ENCODE peak calls at places on chromosomes 13 and 19, in ten cellular contexts. R is GM23248; Z is right lobe of liver; P is fibroblast of lung; O is aorta; D is left ventricle myocardium inferior; B is SK-N-MC; I is lower lobe of right lung; X is pancreas; A is CD8-positive, alpha-beta memory T cell. J is an unnamed sample. For H3K36me3 and H3K9me3, the result is how much of the 10 kb centered on the place peaks cover.

GRCh38 chr13:32216281-32216680 is 98.9 kb downstream of the ZAR1L start:
- DNase-seq in B (no peak), O (no peak), I (no peak), Z (no peak), A (no peak), R (no peak), P (no peak), X (no peak), D (no peak), J (no peak)

GRCh38 chr13:34044660-34045080 is 226.7 kb downstream of the RFC3 start:
- DNase-seq in B (no peak), X (no peak), Z (no peak), R (peak), I (no peak), D (no peak), O (no peak), A (no peak), P (peak), J (no peak)

GRCh38 chr13:46160474-46161066 is 21.4 kb downstream of the LCP1 start:
- DNase-seq in P (peak), R (peak), Z (no peak), D (no peak), B (peak), A (no peak), X (no peak), O (no peak), I (no peak), J (peak)

GRCh38 chr19:42362891-42363440 is 27.1 kb downstream of the CNFN start:
- DNase-seq in O (no peak), D (no peak), Z (no peak), A (no peak), R (no peak), X (no peak), P (no peak), I (no peak), B (no peak), J (no peak)

GRCh38 chr19:38977445-38978314 is 2.1 kb upstream of the FBXO17 start:
- DNase-seq in X (no peak), B (no peak), D (no peak), Z (no peak), O (no peak), I (no peak), R (peak), A (no peak), P (peak), J (no peak)

GRCh38 chr19:30316560-30317106 is 55.6 kb upstream of the ZNF536 start:
- DNase-seq in O (no peak), R (no peak), X (no peak), D (no peak), I (no peak), A (no peak), B (no peak), P (no peak), Z (no peak), J (no peak)

GRCh38 chr19:17282488-17283256 is 971 bp downstream of the ANKLE1 start:
- DNase-seq in R (peak), P (peak), D (peak), O (peak), I (peak), X (peak), B (no peak), A (peak), Z (peak), J (no peak)

GRCh38 chr19:3369337-3370213 is 3.2 kb downstream of the NFIC start:
- DNase-seq in A (no peak), R (peak), P (peak), B (no peak), X (peak), Z (no peak), D (peak), I (peak), O (peak), J (no peak)

GRCh38 chr13:41494202-41494601 is 36.9 kb downstream of the RGCC start:
- DNase-seq in R (no peak), Z (no peak), X (no peak), P (no peak), A (no peak), B (no peak), I (no peak), O (peak), D (peak), J (no peak)

GRCh38 chr19:33297401-33298145 is 4.8 kb downstream of the CEBPA start:
- DNase-seq in O (no peak), P (no peak), D (no peak), X (no peak), A (no peak), I (no peak), Z (peak), B (no peak), R (no peak), J (no peak)

GRCh38 chr13:65597839-65598818 is 1632.0 kb downstream of the PCDH9 start:
- DNase-seq in D (no peak), P (peak), A (no peak), Z (no peak), X (no peak), R (peak), B (no peak), I (no peak), O (no peak), J (no peak)

GRCh38 chr13:69319659-69320058 is 788.0 kb upstream of the ATXN8OS start:
- DNase-seq in X (no peak), D (no peak), R (no peak), Z (no peak), O (no peak), B (no peak), A (no peak), P (peak), I (no peak), J (no peak)

GRCh38 chr19:10961073-10961762 is 388 bp downstream of the SMARCA4 start:
- DNase-seq in O (peak), P (peak), B (no peak), I (peak), A (no peak), R (peak), D (peak), X (peak), Z (no peak), J (no peak)

GRCh38 chr19:1538978-1539377 is 15.1 kb downstream of the PLK5 start:
- DNase-seq in D (no peak), R (no peak), A (no peak), Z (no peak), B (no peak), P (no peak), I (no peak), X (no peak), O (no peak), J (no peak)

DNA sequence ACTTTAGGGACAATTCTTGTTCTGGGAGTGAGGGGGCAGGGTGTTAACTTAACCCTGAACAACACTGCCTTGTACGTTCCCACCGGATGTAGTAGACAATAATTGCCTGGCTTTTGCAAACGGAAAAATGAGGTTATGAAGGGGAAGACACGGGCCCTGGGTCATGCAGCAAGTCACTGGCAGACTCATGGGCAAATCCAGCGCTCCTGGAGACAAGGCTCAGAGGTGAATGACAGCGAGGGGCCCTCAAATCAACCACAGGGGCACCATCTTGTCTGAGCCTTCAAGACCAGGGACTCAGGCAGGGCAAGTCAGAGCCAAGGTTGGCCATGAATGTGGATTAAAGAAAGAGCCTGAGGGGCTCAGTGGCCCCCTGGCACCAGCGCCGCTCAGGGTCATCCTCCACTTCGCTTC is 2.8 kb downstream of the RASA3 start:
- DNase-seq in B (no peak), Z (no peak), R (no peak), X (no peak), O (no peak), P (no peak), A (no peak), D (no peak), I (no peak), J (no peak)
- H3K36me3 ChIP-seq in B (under half), Z (under half), R (under half), X (under half), O (under half), P (under half), A (under half), D (under half), I (under half), J (under half)

GRCh38 chr19:52155596-52156359 is 15.6 kb downstream of the ZNF836 start:
- DNase-seq in R (no peak), P (no peak), X (no peak), D (no peak), A (no peak), Z (no peak), O (no peak), B (no peak), I (no peak), J (no peak)
- H3K9me3 ChIP-seq in R (under half), P (under half), X (under half), D (half or more), A (under half), Z (under half), O (under half), B (under half), I (half or more), J (under half)

GRCh38 chr13:99230991-99231390 is 27.2 kb downstream of the GPR18 start:
- DNase-seq in Z (no peak), R (no peak), P (no peak), X (no peak), I (no peak), D (no peak), A (no peak), O (no peak), B (no peak), J (no peak)

GRCh38 chr13:99227909-99228688 is 27.4 kb downstream of the UBAC2 start:
- DNase-seq in P (no peak), R (no peak), I (no peak), B (no peak), A (no peak), D (no peak), X (no peak), O (no peak), Z (no peak), J (no peak)

GRCh38 chr13:99228737-99229691 is 28.4 kb downstream of the UBAC2 start:
- DNase-seq in B (peak), P (peak), X (no peak), D (no peak), A (no peak), R (peak), Z (no peak), I (no peak), O (no peak), J (no peak)

GRCh38 chr13:99227331-99227900 is 26.8 kb downstream of the UBAC2 start:
- DNase-seq in R (no peak), B (no peak), I (no peak), X (no peak), Z (no peak), D (no peak), P (no peak), O (no peak), A (no peak), J (no peak)

GRCh38 chr13:99231726-99232125 is 26.5 kb downstream of the GPR18 start:
- DNase-seq in R (no peak), X (no peak), D (no peak), I (no peak), B (no peak), Z (no peak), O (no peak), P (no peak), A (no peak), J (no peak)
- H3K27ac ChIP-seq in R (no peak), X (no peak), D (peak), I (no peak), B (no peak), Z (no peak), O (no peak), P (no peak), A (no peak), J (no peak)

GRCh38 chr19:7428651-7429113 is 60.2 kb downstream of the PEX11G start:
- DNase-seq in Z (no peak), A (no peak), P (no peak), I (no peak), B (no peak), X (no peak), D (no peak), O (no peak), R (no peak), J (no peak)

GRCh38 chr19:7421941-7422744 is 66.7 kb downstream of the PEX11G start:
- DNase-seq in Z (no peak), A (no peak), P (no peak), R (no peak), B (no peak), D (no peak), I (no peak), O (no peak), X (no peak), J (no peak)

GRCh38 chr19:7426986-7427385 is 61.8 kb downstream of the PEX11G start:
- DNase-seq in P (no peak), R (no peak), D (no peak), B (no peak), A (peak), I (no peak), X (no peak), Z (no peak), O (no peak), J (no peak)

GRCh38 chr19:7427944-7428343 is 60.9 kb downstream of the PEX11G start:
- DNase-seq in O (no peak), B (no peak), X (no peak), A (no peak), Z (no peak), P (peak), I (no peak), R (no peak), D (no peak), J (no peak)
- H3K36me3 ChIP-seq in O (under half), B (under half), X (under half), A (under half), Z (under half), P (under half), I (under half), R (under half), D (under half), J (under half)

GRCh38 chr19:57687363-57688010 is 5.7 kb downstream of the ZNF551 start:
- DNase-seq in Z (no peak), A (no peak), B (no peak), O (no peak), D (no peak), X (no peak), I (no peak), P (no peak), R (no peak), J (no peak)
- H3K9me3 ChIP-seq in Z (under half), A (half or more), B (half or more), O (half or more), D (half or more), X (under half), I (half or more), P (under half), R (under half), J (under half)

DNA sequence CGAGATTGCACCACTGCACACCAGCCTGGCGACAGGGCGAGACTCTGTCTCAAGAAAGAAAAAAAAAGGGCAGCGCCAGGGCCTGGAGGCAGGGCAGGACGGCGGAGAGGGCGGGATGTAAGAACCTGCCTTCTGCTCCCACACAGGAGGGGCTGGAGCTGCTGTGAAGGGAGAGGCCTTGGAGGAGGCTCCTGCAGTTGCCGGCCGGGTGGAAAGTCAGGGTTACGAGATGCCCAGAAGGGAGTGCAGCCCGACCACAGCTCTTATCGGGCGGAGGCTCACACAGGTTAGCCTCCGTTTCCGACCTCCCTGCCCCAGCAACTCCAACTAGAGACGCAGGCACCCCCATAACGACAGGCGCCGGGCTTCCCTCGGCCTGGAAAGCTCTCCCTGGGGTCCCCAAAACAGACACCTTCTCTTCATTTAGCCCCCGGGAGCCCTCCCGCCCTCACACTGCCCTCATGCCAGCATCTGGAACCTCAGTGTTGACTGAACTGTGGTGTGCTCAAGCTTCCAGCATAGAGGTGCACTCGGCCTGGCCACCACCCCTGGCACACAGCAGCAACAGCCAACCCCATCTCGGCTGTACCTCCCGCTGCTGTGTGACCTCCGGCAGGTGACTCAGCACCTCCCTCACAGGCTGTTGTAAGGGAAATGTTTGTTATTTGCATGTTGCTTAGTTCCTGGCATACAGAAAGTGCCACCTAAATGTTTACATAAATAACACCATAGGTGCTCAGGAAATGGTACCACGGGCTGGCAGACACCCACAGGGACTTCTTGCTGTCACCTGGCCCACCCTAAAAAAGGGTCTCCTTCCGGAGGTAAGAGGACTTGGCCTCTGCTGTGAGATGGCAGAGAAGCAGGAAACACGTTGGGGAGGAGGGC is 1.3 kb downstream of the PLPP2 start:
- DNase-seq in R (peak), I (peak), O (peak), B (no peak), X (peak), A (no peak), Z (no peak), D (no peak), P (peak), J (no peak)
- H3K27ac ChIP-seq in R (no peak), I (peak), O (no peak), B (no peak), X (peak), A (no peak), Z (no peak), D (no peak), P (no peak), J (no peak)

GRCh38 chr19:45854167-45854778 is 8.7 kb downstream of the SYMPK start:
- DNase-seq in A (peak), B (no peak), D (no peak), I (no peak), O (no peak), P (no peak), Z (no peak), R (no peak), X (peak), J (no peak)
- H3K36me3 ChIP-seq in A (under half), B (under half), D (half or more), I (half or more), O (under half), P (under half), Z (under half), R (under half), X (under half), J (under half)

GRCh38 chr19:44163789-44164188 is 1.1 kb upstream of the ZNF226 start:
- DNase-seq in I (no peak), P (no peak), B (no peak), R (no peak), Z (no peak), A (no peak), O (no peak), D (no peak), X (no peak), J (no peak)
- H3K9me3 ChIP-seq in I (half or more), P (under half), B (under half), R (under half), Z (under half), A (under half), O (under half), D (half or more), X (under half), J (under half)